ENCODE peak calls at places on chromosomes 16 and 17, in six cellular contexts. One of them, this sample, is unnamed.

GRCh38 chr17:40168262-40168832 is 8.9 kb upstream of the RAPGEFL1 start:
- DNase-seq in activated T-cell treated with anti-CD3 and anti-CD28 coated beads, Interleukin-2, amount 50 U/mL, for 24 hours: no peak
- DNase-seq in activated naive CD8-positive, alpha-beta T cell treated with anti-CD3 and anti-CD28 coated beads for 36 hours: no peak
- DNase-seq in PC-9: peak
- DNase-seq in bronchial epithelial cell: peak
- DNase-seq in AG10803: peak
- DNase-seq in this sample: peak

GRCh38 chr16:12063435-12063834 is 86.9 kb downstream of the SNX29 start:
- DNase-seq in bronchial epithelial cell: no peak
- DNase-seq in activated naive CD8-positive, alpha-beta T cell treated with anti-CD3 and anti-CD28 coated beads for 36 hours: no peak
- DNase-seq in activated T-cell treated with anti-CD3 and anti-CD28 coated beads, Interleukin-2, amount 50 U/mL, for 24 hours: no peak
- DNase-seq in PC-9: no peak
- DNase-seq in AG10803: no peak
- DNase-seq in this sample: no peak

GRCh38 chr16:6528217-6528616 is 804.4 kb upstream of the RBFOX1 start:
- DNase-seq in bronchial epithelial cell: no peak
- DNase-seq in PC-9: no peak
- DNase-seq in AG10803: no peak
- DNase-seq in activated naive CD8-positive, alpha-beta T cell treated with anti-CD3 and anti-CD28 coated beads for 36 hours: no peak
- DNase-seq in activated T-cell treated with anti-CD3 and anti-CD28 coated beads, Interleukin-2, amount 50 U/mL, for 24 hours: no peak
- DNase-seq in this sample: no peak

GRCh38 chr17:226108-226772 is 44.8 kb upstream of the DOC2B start:
- DNase-seq in activated naive CD8-positive, alpha-beta T cell treated with anti-CD3 and anti-CD28 coated beads for 36 hours: no peak
- DNase-seq in PC-9: no peak
- DNase-seq in AG10803: no peak
- DNase-seq in bronchial epithelial cell: no peak
- DNase-seq in activated T-cell treated with anti-CD3 and anti-CD28 coated beads, Interleukin-2, amount 50 U/mL, for 24 hours: no peak
- DNase-seq in this sample: no peak

GRCh38 chr17:34588266-34588665 is 8.9 kb downstream of the TMEM132E start:
- DNase-seq in activated T-cell treated with anti-CD3 and anti-CD28 coated beads, Interleukin-2, amount 50 U/mL, for 24 hours: no peak
- DNase-seq in bronchial epithelial cell: peak
- DNase-seq in PC-9: no peak
- DNase-seq in AG10803: no peak
- DNase-seq in activated naive CD8-positive, alpha-beta T cell treated with anti-CD3 and anti-CD28 coated beads for 36 hours: no peak
- DNase-seq in this sample: no peak

GRCh38 chr17:14672830-14673229 is 371.9 kb downstream of the HS3ST3B1 start:
- DNase-seq in activated naive CD8-positive, alpha-beta T cell treated with anti-CD3 and anti-CD28 coated beads for 36 hours: no peak
- DNase-seq in activated T-cell treated with anti-CD3 and anti-CD28 coated beads, Interleukin-2, amount 50 U/mL, for 24 hours: no peak
- DNase-seq in AG10803: peak
- DNase-seq in bronchial epithelial cell: peak
- DNase-seq in PC-9: no peak
- DNase-seq in this sample: no peak

GRCh38 chr17:77495575-77495974 is 354.8 kb downstream of the SEC14L1 start:
- DNase-seq in bronchial epithelial cell: no peak
- DNase-seq in PC-9: no peak
- DNase-seq in activated naive CD8-positive, alpha-beta T cell treated with anti-CD3 and anti-CD28 coated beads for 36 hours: no peak
- DNase-seq in activated T-cell treated with anti-CD3 and anti-CD28 coated beads, Interleukin-2, amount 50 U/mL, for 24 hours: no peak
- DNase-seq in AG10803: no peak
- DNase-seq in this sample: no peak

GRCh38 chr17:51857052-51857593 is 301.4 kb downstream of the CA10 start:
- DNase-seq in PC-9: no peak
- DNase-seq in activated naive CD8-positive, alpha-beta T cell treated with anti-CD3 and anti-CD28 coated beads for 36 hours: no peak
- DNase-seq in bronchial epithelial cell: no peak
- DNase-seq in activated T-cell treated with anti-CD3 and anti-CD28 coated beads, Interleukin-2, amount 50 U/mL, for 24 hours: no peak
- DNase-seq in AG10803: no peak
- DNase-seq in this sample: no peak

GRCh38 chr17:68705331-68706166 is 104.4 kb upstream of the FAM20A start:
- DNase-seq in activated naive CD8-positive, alpha-beta T cell treated with anti-CD3 and anti-CD28 coated beads for 36 hours: no peak
- DNase-seq in activated T-cell treated with anti-CD3 and anti-CD28 coated beads, Interleukin-2, amount 50 U/mL, for 24 hours: no peak
- DNase-seq in bronchial epithelial cell: no peak
- DNase-seq in PC-9: no peak
- DNase-seq in AG10803: peak
- DNase-seq in this sample: no peak

GRCh38 chr17:30519707-30520106 is 42.5 kb downstream of the GOSR1 start:
- DNase-seq in AG10803: peak
- DNase-seq in activated naive CD8-positive, alpha-beta T cell treated with anti-CD3 and anti-CD28 coated beads for 36 hours: no peak
- DNase-seq in activated T-cell treated with anti-CD3 and anti-CD28 coated beads, Interleukin-2, amount 50 U/mL, for 24 hours: no peak
- DNase-seq in PC-9: no peak
- DNase-seq in bronchial epithelial cell: peak
- DNase-seq in this sample: no peak

GRCh38 chr17:17320911-17321220 is 17.7 kb downstream of the NT5M start:
- DNase-seq in bronchial epithelial cell: no peak
- DNase-seq in activated T-cell treated with anti-CD3 and anti-CD28 coated beads, Interleukin-2, amount 50 U/mL, for 24 hours: no peak
- DNase-seq in AG10803: no peak
- DNase-seq in activated naive CD8-positive, alpha-beta T cell treated with anti-CD3 and anti-CD28 coated beads for 36 hours: no peak
- DNase-seq in PC-9: no peak
- DNase-seq in this sample: no peak

GRCh38 chr17:5225668-5226457 is 8.8 kb downstream of the SCIMP start:
- DNase-seq in activated naive CD8-positive, alpha-beta T cell treated with anti-CD3 and anti-CD28 coated beads for 36 hours: no peak
- DNase-seq in AG10803: no peak
- DNase-seq in activated T-cell treated with anti-CD3 and anti-CD28 coated beads, Interleukin-2, amount 50 U/mL, for 24 hours: no peak
- DNase-seq in bronchial epithelial cell: no peak
- DNase-seq in PC-9: no peak
- DNase-seq in this sample: no peak

GRCh38 chr16:5479925-5480324 is 382.3 kb upstream of the EEF2KMT start:
- DNase-seq in activated T-cell treated with anti-CD3 and anti-CD28 coated beads, Interleukin-2, amount 50 U/mL, for 24 hours: no peak
- DNase-seq in AG10803: no peak
- DNase-seq in activated naive CD8-positive, alpha-beta T cell treated with anti-CD3 and anti-CD28 coated beads for 36 hours: no peak
- DNase-seq in bronchial epithelial cell: no peak
- DNase-seq in PC-9: no peak
- DNase-seq in this sample: no peak

GRCh38 chr17:19016297-19016696 is 11.7 kb upstream of the FAM83G start:
- DNase-seq in activated T-cell treated with anti-CD3 and anti-CD28 coated beads, Interleukin-2, amount 50 U/mL, for 24 hours: no peak
- DNase-seq in bronchial epithelial cell: peak
- DNase-seq in AG10803: no peak
- DNase-seq in PC-9: no peak
- DNase-seq in activated naive CD8-positive, alpha-beta T cell treated with anti-CD3 and anti-CD28 coated beads for 36 hours: no peak
- DNase-seq in this sample: no peak

GRCh38 chr17:27256225-27257030 is 37.5 kb upstream of the WSB1 start:
- DNase-seq in PC-9: no peak
- DNase-seq in activated T-cell treated with anti-CD3 and anti-CD28 coated beads, Interleukin-2, amount 50 U/mL, for 24 hours: no peak
- DNase-seq in activated naive CD8-positive, alpha-beta T cell treated with anti-CD3 and anti-CD28 coated beads for 36 hours: no peak
- DNase-seq in bronchial epithelial cell: peak
- DNase-seq in AG10803: peak
- DNase-seq in this sample: no peak

GRCh38 chr17:74677558-74678466 is 34.9 kb downstream of the CD300LF start:
- DNase-seq in AG10803: peak
- DNase-seq in activated T-cell treated with anti-CD3 and anti-CD28 coated beads, Interleukin-2, amount 50 U/mL, for 24 hours: no peak
- DNase-seq in bronchial epithelial cell: peak
- DNase-seq in activated naive CD8-positive, alpha-beta T cell treated with anti-CD3 and anti-CD28 coated beads for 36 hours: no peak
- DNase-seq in PC-9: no peak
- DNase-seq in this sample: no peak

GRCh38 chr16:48632137-48632774 is 22.3 kb upstream of the N4BP1 start:
- DNase-seq in activated T-cell treated with anti-CD3 and anti-CD28 coated beads, Interleukin-2, amount 50 U/mL, for 24 hours: no peak
- DNase-seq in AG10803: no peak
- DNase-seq in PC-9: no peak
- DNase-seq in bronchial epithelial cell: no peak
- DNase-seq in activated naive CD8-positive, alpha-beta T cell treated with anti-CD3 and anti-CD28 coated beads for 36 hours: no peak
- DNase-seq in this sample: no peak

GRCh38 chr17:21253646-21254441 is 634 bp upstream of the NATD1 start:
- DNase-seq in activated naive CD8-positive, alpha-beta T cell treated with anti-CD3 and anti-CD28 coated beads for 36 hours: no peak
- DNase-seq in activated T-cell treated with anti-CD3 and anti-CD28 coated beads, Interleukin-2, amount 50 U/mL, for 24 hours: no peak
- DNase-seq in AG10803: no peak
- DNase-seq in bronchial epithelial cell: peak
- DNase-seq in PC-9: no peak
- DNase-seq in this sample: no peak

GRCh38 chr16:83355570-83356218 is 452.1 kb upstream of the HSBP1 start:
- DNase-seq in PC-9: no peak
- DNase-seq in bronchial epithelial cell: no peak
- DNase-seq in activated T-cell treated with anti-CD3 and anti-CD28 coated beads, Interleukin-2, amount 50 U/mL, for 24 hours: no peak
- DNase-seq in AG10803: no peak
- DNase-seq in activated naive CD8-positive, alpha-beta T cell treated with anti-CD3 and anti-CD28 coated beads for 36 hours: no peak
- DNase-seq in this sample: no peak

GRCh38 chr16:83762141-83763024 is 45.4 kb upstream of the HSBP1 start:
- DNase-seq in activated naive CD8-positive, alpha-beta T cell treated with anti-CD3 and anti-CD28 coated beads for 36 hours: no peak
- DNase-seq in bronchial epithelial cell: no peak
- DNase-seq in PC-9: no peak
- DNase-seq in AG10803: no peak
- DNase-seq in activated T-cell treated with anti-CD3 and anti-CD28 coated beads, Interleukin-2, amount 50 U/mL, for 24 hours: no peak
- DNase-seq in this sample: no peak

GRCh38 chr17:64461788-64462187 is 12.9 kb downstream of the MILR1 start:
- DNase-seq in PC-9: no peak
- DNase-seq in AG10803: no peak
- DNase-seq in activated naive CD8-positive, alpha-beta T cell treated with anti-CD3 and anti-CD28 coated beads for 36 hours: no peak
- DNase-seq in activated T-cell treated with anti-CD3 and anti-CD28 coated beads, Interleukin-2, amount 50 U/mL, for 24 hours: no peak
- DNase-seq in bronchial epithelial cell: no peak
- DNase-seq in this sample: no peak

GRCh38 chr16:25888873-25889272 is 197.1 kb downstream of the HS3ST4 start:
- DNase-seq in activated naive CD8-positive, alpha-beta T cell treated with anti-CD3 and anti-CD28 coated beads for 36 hours: no peak
- DNase-seq in bronchial epithelial cell: no peak
- DNase-seq in activated T-cell treated with anti-CD3 and anti-CD28 coated beads, Interleukin-2, amount 50 U/mL, for 24 hours: no peak
- DNase-seq in AG10803: no peak
- DNase-seq in PC-9: no peak
- DNase-seq in this sample: no peak

GRCh38 chr16:69286941-69287713 is 24.0 kb upstream of the VPS4A start:
- DNase-seq in AG10803: peak
- DNase-seq in PC-9: peak
- DNase-seq in activated naive CD8-positive, alpha-beta T cell treated with anti-CD3 and anti-CD28 coated beads for 36 hours: no peak
- DNase-seq in activated T-cell treated with anti-CD3 and anti-CD28 coated beads, Interleukin-2, amount 50 U/mL, for 24 hours: peak
- DNase-seq in bronchial epithelial cell: peak
- DNase-seq in this sample: peak

GRCh38 chr16:57950382-57950781 is 20.5 kb downstream of the CNGB1 start:
- DNase-seq in activated naive CD8-positive, alpha-beta T cell treated with anti-CD3 and anti-CD28 coated beads for 36 hours: no peak
- DNase-seq in AG10803: no peak
- DNase-seq in PC-9: no peak
- DNase-seq in bronchial epithelial cell: no peak
- DNase-seq in activated T-cell treated with anti-CD3 and anti-CD28 coated beads, Interleukin-2, amount 50 U/mL, for 24 hours: no peak
- DNase-seq in this sample: no peak

GRCh38 chr17:45006927-45007461 is 38.9 kb upstream of the C1QL1 start:
- DNase-seq in activated naive CD8-positive, alpha-beta T cell treated with anti-CD3 and anti-CD28 coated beads for 36 hours: no peak
- DNase-seq in activated T-cell treated with anti-CD3 and anti-CD28 coated beads, Interleukin-2, amount 50 U/mL, for 24 hours: no peak
- DNase-seq in PC-9: no peak
- DNase-seq in bronchial epithelial cell: no peak
- DNase-seq in AG10803: no peak
- DNase-seq in this sample: no peak

GRCh38 chr17:75031972-75032895 is 14.5 kb downstream of the ATP5PD start:
- DNase-seq in activated T-cell treated with anti-CD3 and anti-CD28 coated beads, Interleukin-2, amount 50 U/mL, for 24 hours: peak
- DNase-seq in AG10803: peak
- DNase-seq in activated naive CD8-positive, alpha-beta T cell treated with anti-CD3 and anti-CD28 coated beads for 36 hours: peak
- DNase-seq in PC-9: peak
- DNase-seq in bronchial epithelial cell: peak
- DNase-seq in this sample: peak

GRCh38 chr17:40480501-40481003 is 20.9 kb downstream of the TNS4 start:
- DNase-seq in AG10803: peak
- DNase-seq in PC-9: no peak
- DNase-seq in activated naive CD8-positive, alpha-beta T cell treated with anti-CD3 and anti-CD28 coated beads for 36 hours: peak
- DNase-seq in activated T-cell treated with anti-CD3 and anti-CD28 coated beads, Interleukin-2, amount 50 U/mL, for 24 hours: peak
- DNase-seq in bronchial epithelial cell: peak
- DNase-seq in this sample: peak

GRCh38 chr17:40623419-40624217 is 24.0 kb downstream of the SMARCE1 start:
- DNase-seq in bronchial epithelial cell: no peak
- DNase-seq in PC-9: no peak
- DNase-seq in activated naive CD8-positive, alpha-beta T cell treated with anti-CD3 and anti-CD28 coated beads for 36 hours: no peak
- DNase-seq in AG10803: no peak
- DNase-seq in activated T-cell treated with anti-CD3 and anti-CD28 coated beads, Interleukin-2, amount 50 U/mL, for 24 hours: no peak
- DNase-seq in this sample: no peak

GRCh38 chr17:80501739-80502577 is 25.6 kb upstream of the NPTX1 start:
- DNase-seq in PC-9: peak
- DNase-seq in activated T-cell treated with anti-CD3 and anti-CD28 coated beads, Interleukin-2, amount 50 U/mL, for 24 hours: no peak
- DNase-seq in bronchial epithelial cell: no peak
- DNase-seq in activated naive CD8-positive, alpha-beta T cell treated with anti-CD3 and anti-CD28 coated beads for 36 hours: no peak
- DNase-seq in AG10803: no peak
- DNase-seq in this sample: no peak

GRCh38 chr16:89031715-89032659 is 55.0 kb upstream of the CBFA2T3 start:
- DNase-seq in PC-9: no peak
- DNase-seq in AG10803: no peak
- DNase-seq in activated naive CD8-positive, alpha-beta T cell treated with anti-CD3 and anti-CD28 coated beads for 36 hours: peak
- DNase-seq in bronchial epithelial cell: no peak
- DNase-seq in activated T-cell treated with anti-CD3 and anti-CD28 coated beads, Interleukin-2, amount 50 U/mL, for 24 hours: peak
- DNase-seq in this sample: peak